ENCODE peak calls at places on chromosome 11, in five cellular contexts. Y, O, D, L and P are unnamed samples.

GRCh38 chr11:104623518-104623917 is 274.7 kb downstream of the CASP12 start:
- DNase-seq in Y (no peak), O (no peak), D (no peak), L (no peak), P (no peak)

GRCh38 chr11:11708256-11708655 is 86.5 kb upstream of the GALNT18 start:
- DNase-seq in Y (no peak), O (no peak), D (no peak), L (no peak), P (no peak)

GRCh38 chr11:37963440-37963839 is 1365.4 kb upstream of the RAG2 start:
- DNase-seq in Y (no peak), O (no peak), D (no peak), L (no peak), P (no peak)

GRCh38 chr11:83639995-83640758 is 354.0 kb upstream of the CCDC90B start:
- DNase-seq in Y (no peak), O (no peak), D (no peak), L (no peak), P (no peak)

GRCh38 chr11:93537767-93538261 is 5.4 kb downstream of the SMCO4 start:
- DNase-seq in Y (no peak), O (peak; percentile 24), D (peak; percentile 34), L (peak; percentile 90), P (peak; percentile 72)

GRCh38 chr11:112612283-112612849 is 348.9 kb upstream of the NCAM1 start:
- DNase-seq in Y (no peak), O (no peak), D (no peak), L (no peak), P (no peak)

GRCh38 chr11:95922536-95923440 is 1.1 kb downstream of the MTMR2 start:
- DNase-seq in Y (no peak), O (peak; percentile 23), D (no peak), L (no peak), P (no peak)

GRCh38 chr11:72924568-72925190 is 110.5 kb downstream of the ATG16L2 start:
- DNase-seq in Y (peak; percentile 18), O (peak; percentile 13), D (no peak), L (no peak), P (no peak)

GRCh38 chr11:61065955-61066638 is 36.2 kb upstream of the CD5 start:
- DNase-seq in Y (no peak), O (no peak), D (no peak), L (no peak), P (no peak)

GRCh38 chr11:95485115-95485900 is 254.3 kb upstream of the SESN3 start:
- DNase-seq in Y (no peak), O (no peak), D (no peak), L (no peak), P (no peak)

GRCh38 chr11:106695506-106695905 is 322.8 kb downstream of the GUCY1A2 start:
- DNase-seq in Y (no peak), O (no peak), D (no peak), L (no peak), P (no peak)

GRCh38 chr11:27456140-27456801 is 16.3 kb downstream of the LGR4 start:
- DNase-seq in Y (no peak), O (no peak), D (no peak), L (no peak), P (no peak)

GRCh38 chr11:116099541-116099940 is 595.3 kb upstream of the CADM1 start:
- DNase-seq in Y (no peak), O (no peak), D (no peak), L (no peak), P (no peak)

GRCh38 chr11:128171496-128171895 is 415.9 kb downstream of the ETS1 start:
- DNase-seq in Y (no peak), O (no peak), D (no peak), L (no peak), P (no peak)

GRCh38 chr11:79219186-79220045 is 221.4 kb downstream of the TENM4 start:
- DNase-seq in Y (no peak), O (no peak), D (no peak), L (no peak), P (no peak)

GRCh38 chr11:121909571-121909970 is 206.4 kb downstream of the BLID start:
- DNase-seq in Y (no peak), O (no peak), D (no peak), L (no peak), P (no peak)

GRCh38 chr11:114821626-114822025 is 143.3 kb downstream of the NXPE2 start:
- DNase-seq in Y (peak; percentile 54), O (peak; percentile 21), D (no peak), L (no peak), P (no peak)

GRCh38 chr11:74347381-74347780 is 35.9 kb upstream of the P4HA3 start:
- DNase-seq in Y (no peak), O (no peak), D (no peak), L (no peak), P (no peak)

GRCh38 chr11:6968816-6969215 is 42.6 kb downstream of the ZNF215 start:
- DNase-seq in Y (no peak), O (no peak), D (no peak), L (no peak), P (no peak)

GRCh38 chr11:31106326-31106725 is 263.2 kb downstream of the DCDC1 start:
- DNase-seq in Y (no peak), O (no peak), D (no peak), L (no peak), P (no peak)

GRCh38 chr11:62933285-62933684 is 12.1 kb upstream of the CHRM1 start:
- DNase-seq in Y (no peak), O (no peak), D (no peak), L (no peak), P (no peak)

GRCh38 chr11:123235117-123235686 is 40.2 kb upstream of the CLMP start:
- DNase-seq in Y (no peak), O (peak; percentile 69), D (peak; percentile 44), L (no peak), P (peak; percentile 38)

GRCh38 chr11:93100211-93100610 is 97.6 kb downstream of the SLC36A4 start:
- DNase-seq in Y (no peak), O (no peak), D (no peak), L (no peak), P (no peak)

GRCh38 chr11:11415786-11416390 is 62.8 kb upstream of the CSNK2A3 start:
- DNase-seq in Y (no peak), O (no peak), D (no peak), L (no peak), P (no peak)

GRCh38 chr11:130578738-130579368 is 130.4 kb downstream of the ADAMTS15 start:
- DNase-seq in Y (no peak), O (no peak), D (peak; percentile 41), L (no peak), P (no peak)

GRCh38 chr11:126892781-126893180 is 107.8 kb downstream of the KIRREL3 start:
- DNase-seq in Y (no peak), O (no peak), D (no peak), L (no peak), P (no peak)

GRCh38 chr11:108960498-108960897 is 295.6 kb downstream of the DDX10 start:
- DNase-seq in Y (no peak), O (no peak), D (no peak), L (no peak), P (no peak)

GRCh38 chr11:125262825-125263218 is 98.3 kb downstream of the PKNOX2 start:
- DNase-seq in Y (no peak), O (no peak), D (no peak), L (no peak), P (no peak)
- H3K4me1 ChIP-seq in Y (no peaks in the 10 kb centered on the region), O (peaks cover 6% of the 10 kb centered on the region), D (peaks cover 27% of the 10 kb centered on the region), L (peaks cover 20% of the 10 kb centered on the region), P (peaks cover 8% of the 10 kb centered on the region)

GRCh38 chr11:12864316-12865156 is 144.6 kb upstream of the RASSF10 start:
- DNase-seq in Y (no peak), O (peak; percentile 28), D (peak; percentile 52), L (peak; percentile 23), P (no peak)

GRCh38 chr11:12863605-12864121 is 145.5 kb upstream of the RASSF10 start:
- DNase-seq in Y (no peak), O (no peak), D (no peak), L (peak; percentile 38), P (no peak)

GRCh38 chr11:12860827-12861226 is 148.3 kb upstream of the RASSF10 start:
- DNase-seq in Y (peak; percentile 12), O (no peak), D (no peak), L (no peak), P (no peak)

GRCh38 chr11:12859872-12860657 is 149.1 kb upstream of the RASSF10 start:
- DNase-seq in Y (no peak), O (peak; percentile 76), D (no peak), L (no peak), P (no peak)

GRCh38 chr11:12862761-12863469 is 146.2 kb upstream of the RASSF10 start:
- DNase-seq in Y (no peak), O (peak; percentile 41), D (no peak), L (no peak), P (no peak)
- H3K4me3 ChIP-seq in Y (no peak overlapping the region), O (no peak overlapping the region), D (no peak overlapping the region), L (no peak overlapping the region), P (no peak overlapping the region)

GRCh38 chr11:59186130-59186594 is 14.2 kb downstream of the DTX4 start:
- DNase-seq in Y (no peak), O (peak; percentile 66), D (peak; percentile 73), L (no peak), P (peak; percentile 81)
- TF ChIP-seq CTCF in Y (peak; percentile 56), O (peak; percentile 91), D (no peak), L (no peak), P (peak; percentile 8)

DNA sequence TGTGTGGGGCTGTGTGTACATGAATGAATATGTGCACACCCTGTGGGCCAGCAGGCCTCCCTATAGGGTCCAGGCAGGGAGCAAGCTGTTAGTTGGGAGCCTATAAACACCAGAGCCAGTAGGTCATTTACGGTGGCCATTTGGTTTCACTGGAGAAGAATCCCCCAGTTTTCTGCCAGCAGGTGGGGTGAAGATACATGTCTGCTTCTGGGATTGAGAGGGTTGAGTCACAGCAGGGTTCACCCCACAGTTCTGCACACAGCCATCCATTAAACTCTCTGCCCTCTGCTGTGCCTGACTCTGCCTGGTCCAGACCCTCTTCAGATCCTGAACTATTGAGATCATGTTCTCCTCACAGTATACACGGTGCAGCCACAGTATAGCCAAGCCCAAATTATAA is 34.9 kb downstream of the BARX2 start:
- DNase-seq in Y (no peak), O (no peak), D (no peak), L (no peak), P (no peak)
- H3K4me1 ChIP-seq in Y (peaks cover 10% of the 10 kb centered on the region), O (no peaks in the 10 kb centered on the region), D (peaks cover 5% of the 10 kb centered on the region), L (no peaks in the 10 kb centered on the region), P (no peaks in the 10 kb centered on the region)

GRCh38 chr11:64998690-64999431 is 2.1 kb upstream of the BATF2 start:
- DNase-seq in Y (no peak), O (peak; percentile 72), D (no peak), L (no peak), P (no peak)

GRCh38 chr11:64999478-64999877 is 2.7 kb upstream of the BATF2 start:
- DNase-seq in Y (no peak), O (no peak), D (no peak), L (no peak), P (no peak)

GRCh38 chr11:64996710-64997380 is at the start of gene BATF2:
- DNase-seq in Y (no peak), O (peak; percentile 91), D (peak; percentile 89), L (peak; percentile 88), P (peak; percentile 82)

GRCh38 chr11:64996327-64996709 is 453 bp downstream of the BATF2 start:
- DNase-seq in Y (no peak), O (peak; percentile 66), D (no peak), L (no peak), P (no peak)

DNA sequence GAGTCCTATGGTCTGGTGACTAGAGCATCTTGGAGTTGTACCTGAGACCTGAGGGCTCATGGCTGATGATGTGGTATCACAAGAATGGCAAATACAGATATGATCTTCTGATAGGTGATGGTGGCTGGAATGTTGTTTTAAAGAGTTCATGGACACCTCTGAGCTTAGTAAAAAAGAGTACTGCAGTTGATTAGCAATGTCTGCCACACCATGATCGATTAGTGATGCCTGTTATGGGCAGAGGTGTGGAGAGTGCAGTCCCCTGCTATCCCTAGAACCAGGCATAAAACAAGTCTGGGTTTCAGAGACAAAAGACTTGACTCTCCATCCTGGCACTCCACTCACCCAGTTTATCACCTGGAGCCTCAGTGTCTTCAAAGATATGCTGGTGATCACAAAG is 1.4 kb upstream of the BATF2 start:
- DNase-seq in Y (no peak), O (peak; percentile 65), D (no peak), L (no peak), P (no peak)
- H3K4me3 ChIP-seq in Y (no peak overlapping the region), O (no peak overlapping the region), D (no peak overlapping the region), L (no peak overlapping the region), P (no peak overlapping the region)